ENCODE peak calls at places on chromosomes 13 and 19, in ten cellular contexts. One of them, this sample, is unnamed.

GRCh38 chr19:45938733-45939319 is 24.2 kb upstream of the NANOS2 start:
- DNase-seq in tibial nerve: no peak
- DNase-seq in suprapubic skin: no peak
- DNase-seq in SK-N-SH: no peak
- DNase-seq in transverse colon: no peak
- DNase-seq in stomach: no peak
- DNase-seq in A549: no peak
- DNase-seq in H1: no peak
- DNase-seq in upper lobe of left lung: no peak
- DNase-seq in K562: peak
- DNase-seq in this sample: no peak

GRCh38 chr13:32587774-32588165 is 1.5 kb downstream of the PDS5B start:
- DNase-seq in K562: peak
- DNase-seq in upper lobe of left lung: no peak
- DNase-seq in H1: no peak
- DNase-seq in stomach: no peak
- DNase-seq in A549: no peak
- DNase-seq in suprapubic skin: no peak
- DNase-seq in tibial nerve: no peak
- DNase-seq in transverse colon: no peak
- DNase-seq in SK-N-SH: no peak
- DNase-seq in this sample: no peak

GRCh38 chr19:13881231-13881691 is 4.3 kb downstream of the NANOS3 start:
- DNase-seq in H1: no peak
- DNase-seq in tibial nerve: no peak
- DNase-seq in stomach: no peak
- DNase-seq in SK-N-SH: peak
- DNase-seq in suprapubic skin: no peak
- DNase-seq in transverse colon: no peak
- DNase-seq in upper lobe of left lung: no peak
- DNase-seq in A549: no peak
- DNase-seq in K562: no peak
- DNase-seq in this sample: no peak

GRCh38 chr13:39273953-39274352 is 235.7 kb downstream of the NHLRC3 start:
- DNase-seq in A549: no peak
- DNase-seq in tibial nerve: no peak
- DNase-seq in upper lobe of left lung: peak
- DNase-seq in transverse colon: peak
- DNase-seq in stomach: peak
- DNase-seq in H1: no peak
- DNase-seq in K562: peak
- DNase-seq in suprapubic skin: no peak
- DNase-seq in SK-N-SH: no peak
- DNase-seq in this sample: no peak

GRCh38 chr13:30520571-30520970 is 54.8 kb upstream of the HMGB1 start:
- DNase-seq in transverse colon: no peak
- DNase-seq in H1: no peak
- DNase-seq in SK-N-SH: no peak
- DNase-seq in suprapubic skin: no peak
- DNase-seq in A549: no peak
- DNase-seq in upper lobe of left lung: no peak
- DNase-seq in K562: no peak
- DNase-seq in stomach: no peak
- DNase-seq in tibial nerve: no peak
- DNase-seq in this sample: no peak

GRCh38 chr19:44072543-44073401 is 813 bp downstream of the ZNF284 start:
- DNase-seq in tibial nerve: no peak
- DNase-seq in upper lobe of left lung: no peak
- DNase-seq in transverse colon: no peak
- DNase-seq in K562: peak
- DNase-seq in H1: no peak
- DNase-seq in suprapubic skin: no peak
- DNase-seq in A549: peak
- DNase-seq in stomach: no peak
- DNase-seq in SK-N-SH: peak
- DNase-seq in this sample: no peak

GRCh38 chr13:66886248-66886647 is 343.9 kb downstream of the PCDH9 start:
- DNase-seq in SK-N-SH: no peak
- DNase-seq in transverse colon: no peak
- DNase-seq in tibial nerve: no peak
- DNase-seq in suprapubic skin: no peak
- DNase-seq in A549: no peak
- DNase-seq in upper lobe of left lung: no peak
- DNase-seq in H1: no peak
- DNase-seq in K562: no peak
- DNase-seq in stomach: no peak
- DNase-seq in this sample: no peak

GRCh38 chr19:46125447-46125846 is 959 bp upstream of the IGFL3 start:
- DNase-seq in SK-N-SH: no peak
- DNase-seq in K562: no peak
- DNase-seq in stomach: no peak
- DNase-seq in H1: no peak
- DNase-seq in A549: no peak
- DNase-seq in tibial nerve: no peak
- DNase-seq in suprapubic skin: no peak
- DNase-seq in upper lobe of left lung: no peak
- DNase-seq in transverse colon: no peak
- DNase-seq in this sample: no peak

GRCh38 chr19:40570313-40571004 is 6.2 kb upstream of the SHKBP1 start:
- DNase-seq in A549: peak
- DNase-seq in suprapubic skin: peak
- DNase-seq in SK-N-SH: peak
- DNase-seq in upper lobe of left lung: peak
- DNase-seq in transverse colon: peak
- DNase-seq in H1: peak
- DNase-seq in tibial nerve: peak
- DNase-seq in K562: peak
- DNase-seq in stomach: peak
- DNase-seq in this sample: peak

GRCh38 chr13:74202129-74202528 is 67.9 kb upstream of the KLF12 start:
- DNase-seq in transverse colon: no peak
- DNase-seq in H1: no peak
- DNase-seq in suprapubic skin: no peak
- DNase-seq in stomach: no peak
- DNase-seq in SK-N-SH: no peak
- DNase-seq in K562: no peak
- DNase-seq in upper lobe of left lung: no peak
- DNase-seq in A549: no peak
- DNase-seq in tibial nerve: no peak
- DNase-seq in this sample: no peak

GRCh38 chr19:55175117-55175867 is 4.8 kb downstream of the SYT5 start:
- DNase-seq in H1: peak
- DNase-seq in tibial nerve: no peak
- DNase-seq in stomach: no peak
- DNase-seq in A549: no peak
- DNase-seq in transverse colon: no peak
- DNase-seq in SK-N-SH: no peak
- DNase-seq in upper lobe of left lung: no peak
- DNase-seq in suprapubic skin: no peak
- DNase-seq in K562: peak
- DNase-seq in this sample: no peak

GRCh38 chr19:6271721-6272410 is 7.9 kb downstream of the MLLT1 start:
- DNase-seq in stomach: peak
- DNase-seq in suprapubic skin: peak
- DNase-seq in upper lobe of left lung: peak
- DNase-seq in tibial nerve: peak
- DNase-seq in K562: peak
- DNase-seq in SK-N-SH: peak
- DNase-seq in transverse colon: peak
- DNase-seq in A549: no peak
- DNase-seq in H1: no peak
- DNase-seq in this sample: peak

GRCh38 chr13:44365008-44365407 is 8.6 kb upstream of the SERP2 start:
- DNase-seq in suprapubic skin: no peak
- DNase-seq in SK-N-SH: no peak
- DNase-seq in A549: no peak
- DNase-seq in stomach: no peak
- DNase-seq in K562: no peak
- DNase-seq in upper lobe of left lung: no peak
- DNase-seq in tibial nerve: no peak
- DNase-seq in H1: no peak
- DNase-seq in transverse colon: no peak
- DNase-seq in this sample: no peak

GRCh38 chr19:8248348-8249328 is 39.5 kb downstream of the CERS4 start:
- DNase-seq in K562: no peak
- DNase-seq in A549: no peak
- DNase-seq in upper lobe of left lung: no peak
- DNase-seq in H1: no peak
- DNase-seq in tibial nerve: no peak
- DNase-seq in suprapubic skin: no peak
- DNase-seq in transverse colon: no peak
- DNase-seq in stomach: no peak
- DNase-seq in SK-N-SH: no peak
- DNase-seq in this sample: no peak

GRCh38 chr13:29162638-29163037 is 342.5 kb downstream of the MTUS2 start:
- DNase-seq in stomach: no peak
- DNase-seq in SK-N-SH: no peak
- DNase-seq in tibial nerve: no peak
- DNase-seq in transverse colon: no peak
- DNase-seq in suprapubic skin: no peak
- DNase-seq in K562: peak
- DNase-seq in A549: no peak
- DNase-seq in H1: no peak
- DNase-seq in upper lobe of left lung: no peak
- DNase-seq in this sample: no peak
- TF ChIP-seq EP300 in stomach: no peak
- TF ChIP-seq EP300 in SK-N-SH: no peak
- TF ChIP-seq EP300 in tibial nerve: no peak
- TF ChIP-seq EP300 in transverse colon: no peak
- TF ChIP-seq EP300 in suprapubic skin: no peak
- TF ChIP-seq EP300 in K562: no peak
- TF ChIP-seq EP300 in A549: no peak
- TF ChIP-seq EP300 in H1: no peak
- TF ChIP-seq EP300 in upper lobe of left lung: no peak
- TF ChIP-seq EP300 in this sample: no peak

GRCh38 chr19:34269489-34269888 is 15.1 kb downstream of the GARRE1 start:
- DNase-seq in transverse colon: no peak
- DNase-seq in A549: no peak
- DNase-seq in K562: no peak
- DNase-seq in tibial nerve: no peak
- DNase-seq in SK-N-SH: no peak
- DNase-seq in upper lobe of left lung: no peak
- DNase-seq in H1: no peak
- DNase-seq in suprapubic skin: no peak
- DNase-seq in stomach: no peak
- DNase-seq in this sample: no peak
- H3K27ac ChIP-seq in transverse colon: peak
- H3K27ac ChIP-seq in A549: no peak
- H3K27ac ChIP-seq in K562: no peak
- H3K27ac ChIP-seq in tibial nerve: peak
- H3K27ac ChIP-seq in SK-N-SH: peak
- H3K27ac ChIP-seq in upper lobe of left lung: peak
- H3K27ac ChIP-seq in H1: no peak
- H3K27ac ChIP-seq in suprapubic skin: peak
- H3K27ac ChIP-seq in stomach: no peak
- H3K27ac ChIP-seq in this sample: no peak

GRCh38 chr19:12346896-12347295 is 13.5 kb upstream of the ZNF563 start:
- DNase-seq in upper lobe of left lung: no peak
- DNase-seq in tibial nerve: no peak
- DNase-seq in suprapubic skin: no peak
- DNase-seq in A549: no peak
- DNase-seq in H1: no peak
- DNase-seq in K562: no peak
- DNase-seq in transverse colon: no peak
- DNase-seq in SK-N-SH: no peak
- DNase-seq in stomach: no peak
- DNase-seq in this sample: no peak
- TF ChIP-seq CTCF in upper lobe of left lung: no peak
- TF ChIP-seq CTCF in tibial nerve: no peak
- TF ChIP-seq CTCF in suprapubic skin: no peak
- TF ChIP-seq CTCF in A549: no peak
- TF ChIP-seq CTCF in H1: no peak
- TF ChIP-seq CTCF in K562: no peak
- TF ChIP-seq CTCF in transverse colon: no peak
- TF ChIP-seq CTCF in SK-N-SH: no peak
- TF ChIP-seq CTCF in stomach: no peak
- TF ChIP-seq CTCF in this sample: no peak

DNA sequence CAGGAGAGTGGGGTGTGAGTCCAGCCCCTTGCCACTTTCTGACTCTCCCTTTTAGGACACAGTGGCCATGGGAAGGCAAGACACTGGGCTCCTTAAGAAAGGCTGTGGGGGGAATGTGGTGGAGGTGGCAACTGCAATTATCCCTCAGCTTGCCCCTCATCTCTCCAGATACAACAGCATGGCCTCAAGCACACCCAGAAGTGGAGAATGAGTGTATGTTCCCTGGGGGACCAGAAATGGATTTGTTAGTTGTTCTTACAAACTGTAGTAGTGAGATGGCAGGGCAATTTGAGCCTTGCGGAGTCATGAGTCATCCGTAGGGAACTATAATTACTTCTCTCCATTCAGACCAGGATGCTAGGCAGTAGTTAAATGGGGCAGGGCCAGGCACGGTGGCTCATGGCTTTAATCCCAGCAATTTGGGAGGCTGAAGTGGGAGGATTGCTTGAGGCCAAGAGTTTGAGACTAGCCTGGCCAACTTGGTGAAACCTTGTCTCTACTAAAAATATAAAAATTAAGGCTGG is 25.6 kb upstream of the CXCL17 start:
- DNase-seq in A549: no peak
- DNase-seq in suprapubic skin: no peak
- DNase-seq in H1: no peak
- DNase-seq in stomach: no peak
- DNase-seq in transverse colon: peak
- DNase-seq in SK-N-SH: no peak
- DNase-seq in upper lobe of left lung: no peak
- DNase-seq in K562: no peak
- DNase-seq in tibial nerve: no peak
- DNase-seq in this sample: no peak
- TF ChIP-seq EP300 in A549: no peak
- TF ChIP-seq EP300 in suprapubic skin: no peak
- TF ChIP-seq EP300 in H1: no peak
- TF ChIP-seq EP300 in stomach: no peak
- TF ChIP-seq EP300 in transverse colon: no peak
- TF ChIP-seq EP300 in SK-N-SH: no peak
- TF ChIP-seq EP300 in upper lobe of left lung: no peak
- TF ChIP-seq EP300 in K562: no peak
- TF ChIP-seq EP300 in tibial nerve: no peak
- TF ChIP-seq EP300 in this sample: no peak

GRCh38 chr19:32401992-32402391 is 3.6 kb upstream of the DPY19L3 start:
- DNase-seq in K562: no peak
- DNase-seq in stomach: no peak
- DNase-seq in A549: no peak
- DNase-seq in upper lobe of left lung: no peak
- DNase-seq in SK-N-SH: no peak
- DNase-seq in suprapubic skin: no peak
- DNase-seq in H1: no peak
- DNase-seq in transverse colon: no peak
- DNase-seq in tibial nerve: no peak
- DNase-seq in this sample: no peak
- H3K27ac ChIP-seq in K562: no peak
- H3K27ac ChIP-seq in stomach: no peak
- H3K27ac ChIP-seq in A549: no peak
- H3K27ac ChIP-seq in upper lobe of left lung: no peak
- H3K27ac ChIP-seq in SK-N-SH: no peak
- H3K27ac ChIP-seq in suprapubic skin: no peak
- H3K27ac ChIP-seq in H1: no peak
- H3K27ac ChIP-seq in transverse colon: no peak
- H3K27ac ChIP-seq in tibial nerve: no peak
- H3K27ac ChIP-seq in this sample: no peak